ENCODE peak calls at places on chromosomes 11 and 22, in five cellular contexts. T is dorsolateral prefrontal cortex; E is iPS DF 6.9; G is endothelial cell; X is activated CD4-positive, CD25-positive, alpha-beta regulatory T cell treated with anti-CD3 and anti-CD28 coated beads, Interleukin-2, amount 50 U/mL, for 16 hours. S is an unnamed sample.

GRCh38 chr22:37148031-37148651 is 1.6 kb downstream of the IL2RB start:
- DNase-seq in X (no peak), G (no peak), T (no peak), E (no peak), S (no peak)

GRCh38 chr11:107834995-107835394 is 23.6 kb downstream of the SLC35F2 start:
- DNase-seq in X (no peak), E (no peak), T (no peak), G (no peak), S (no peak)

GRCh38 chr11:10659339-10660216 is 34.0 kb downstream of the IRAG1 start:
- DNase-seq in E (no peak), T (no peak), G (no peak), X (no peak), S (no peak)

GRCh38 chr22:19718255-19719054 is 4.2 kb downstream of the SEPTIN5 start:
- DNase-seq in G (no peak), X (no peak), T (peak; percentile 35), E (no peak), S (no peak)

GRCh38 chr22:31347251-31348008 is 1.3 kb upstream of the PATZ1 start:
- DNase-seq in E (no peak), X (peak; percentile 5), G (peak; percentile 54), T (peak; percentile 47), S (no peak)

GRCh38 chr11:61716478-61717285 is 35.8 kb upstream of the MYRF start:
- DNase-seq in T (no peak), G (no peak), X (no peak), E (no peak), S (no peak)

GRCh38 chr22:45816771-45817170 is 145.1 kb downstream of the ATXN10 start:
- DNase-seq in E (no peak), G (no peak), T (no peak), X (no peak), S (no peak)

GRCh38 chr11:9351956-9352355 is 32.5 kb upstream of the IPO7 start:
- DNase-seq in G (no peak), E (no peak), X (no peak), T (no peak), S (no peak)

GRCh38 chr11:125971618-125972017 is 25.8 kb downstream of the VSIG10L2 start:
- DNase-seq in X (no peak), E (no peak), G (no peak), T (no peak), S (no peak)

GRCh38 chr11:120339394-120339890 is 3.2 kb downstream of the ARHGEF12 start:
- DNase-seq in G (peak; percentile 41), X (no peak), T (no peak), E (no peak), S (no peak)

GRCh38 chr22:17486313-17486712 is 77.0 kb upstream of the SLC25A18 start:
- DNase-seq in T (peak; percentile 17), X (no peak), E (no peak), G (no peak), S (no peak)

S was measured in SK-N-MC.